ENCODE peak calls at places on chromosomes 4 and X, in five cellular contexts. Y, K, X, N and E are unnamed samples. For H3K27me3, the result is how much of the 10 kb centered on the place peaks cover.

GRCh38 chrX:106862972-106863688 is 40.0 kb downstream of the RIPPLY1 start:
- DNase-seq in Y (no peak), K (peak), X (no peak), N (peak), E (peak)

GRCh38 chr4:93066746-93067145 is 761.8 kb upstream of the ATOH1 start:
- DNase-seq in Y (no peak), K (no peak), X (no peak), N (no peak), E (no peak)

GRCh38 chr4:160675550-160675949 is 1488.2 kb downstream of the FSTL5 start:
- DNase-seq in Y (no peak), K (no peak), X (no peak), N (no peak), E (no peak)

GRCh38 chr4:153206534-153206933 is 2.3 kb downstream of the TRIM2 start:
- DNase-seq in Y (no peak), K (no peak), X (no peak), N (no peak), E (no peak)

GRCh38 chr4:84855774-84856173 is 110.7 kb downstream of the WDFY3 start:
- DNase-seq in Y (no peak), K (no peak), X (no peak), N (no peak), E (no peak)

GRCh38 chr4:66489783-66490452 is 819.6 kb upstream of the EPHA5 start:
- DNase-seq in Y (no peak), K (no peak), X (no peak), N (no peak), E (peak)

GRCh38 chrX:117701050-117701449 is 415.6 kb downstream of the KLHL13 start:
- DNase-seq in Y (no peak), K (no peak), X (no peak), N (no peak), E (no peak)

GRCh38 chr4:48290146-48290772 is 20.6 kb upstream of the TEC start:
- DNase-seq in Y (no peak), K (no peak), X (no peak), N (no peak), E (peak)

GRCh38 chr4:177322156-177322685 is 12.5 kb downstream of the NEIL3 start:
- DNase-seq in Y (no peak), K (no peak), X (no peak), N (no peak), E (no peak)

GRCh38 chr4:126738926-126739325 is 893.8 kb upstream of the INTU start:
- DNase-seq in Y (no peak), K (no peak), X (no peak), N (no peak), E (no peak)

GRCh38 chrX:102835504-102836146 is 101.4 kb upstream of the RAB40AL start:
- DNase-seq in Y (no peak), K (peak), X (no peak), N (no peak), E (peak)

GRCh38 chrX:100643943-100644587 is at the start of gene SRPX2:
- DNase-seq in Y (peak), K (no peak), X (no peak), N (no peak), E (peak)

GRCh38 chr4:48331577-48332340 is 9.6 kb upstream of the SLAIN2 start:
- DNase-seq in Y (no peak), K (no peak), X (no peak), N (no peak), E (peak)

GRCh38 chr4:34731045-34731444 is 1513.3 kb downstream of the ARAP2 start:
- DNase-seq in Y (no peak), K (no peak), X (no peak), N (no peak), E (peak)

GRCh38 chr4:123449780-123450179 is 53.2 kb downstream of the SPRY1 start:
- DNase-seq in Y (no peak), K (no peak), X (no peak), N (no peak), E (no peak)

GRCh38 chr4:70761276-70761816 is 39.6 kb downstream of the RUFY3 start:
- DNase-seq in Y (no peak), K (no peak), X (no peak), N (no peak), E (no peak)

GRCh38 chr4:151567056-151567455 is 158.1 kb downstream of the FHIP1A start:
- DNase-seq in Y (no peak), K (no peak), X (no peak), N (no peak), E (no peak)

GRCh38 chr4:108118505-108118904 is 50.2 kb downstream of the LEF1 start:
- DNase-seq in Y (no peak), K (peak), X (no peak), N (no peak), E (peak)

GRCh38 chrX:133847595-133847994 is 137.8 kb downstream of the GPC3 start:
- DNase-seq in Y (no peak), K (no peak), X (no peak), N (no peak), E (no peak)

DNA sequence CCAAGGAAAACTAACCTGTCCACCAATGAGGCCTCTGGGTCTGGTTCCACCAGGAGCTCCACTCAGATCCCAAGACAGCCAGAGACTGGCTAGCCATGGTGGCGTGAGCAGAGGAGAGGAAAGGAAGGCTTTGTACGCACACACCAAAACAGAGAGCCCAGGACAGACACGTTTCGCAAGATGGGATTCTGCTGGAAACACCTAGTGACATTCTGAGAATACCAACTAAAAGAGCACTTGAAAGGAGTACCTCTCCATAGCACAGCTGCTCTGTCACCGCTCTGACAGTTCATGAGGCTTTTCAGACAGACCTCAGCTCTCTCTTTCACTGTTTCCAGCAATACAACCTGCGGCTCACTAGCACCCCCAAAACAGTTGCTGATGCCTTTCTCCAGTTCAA is 105.0 kb downstream of the SH3KBP1 start:
- DNase-seq in Y (no peak), K (no peak), X (no peak), N (no peak), E (no peak)
- H3K4me3 ChIP-seq in Y (no peak), K (peak), X (no peak), N (no peak), E (no peak)

DNA sequence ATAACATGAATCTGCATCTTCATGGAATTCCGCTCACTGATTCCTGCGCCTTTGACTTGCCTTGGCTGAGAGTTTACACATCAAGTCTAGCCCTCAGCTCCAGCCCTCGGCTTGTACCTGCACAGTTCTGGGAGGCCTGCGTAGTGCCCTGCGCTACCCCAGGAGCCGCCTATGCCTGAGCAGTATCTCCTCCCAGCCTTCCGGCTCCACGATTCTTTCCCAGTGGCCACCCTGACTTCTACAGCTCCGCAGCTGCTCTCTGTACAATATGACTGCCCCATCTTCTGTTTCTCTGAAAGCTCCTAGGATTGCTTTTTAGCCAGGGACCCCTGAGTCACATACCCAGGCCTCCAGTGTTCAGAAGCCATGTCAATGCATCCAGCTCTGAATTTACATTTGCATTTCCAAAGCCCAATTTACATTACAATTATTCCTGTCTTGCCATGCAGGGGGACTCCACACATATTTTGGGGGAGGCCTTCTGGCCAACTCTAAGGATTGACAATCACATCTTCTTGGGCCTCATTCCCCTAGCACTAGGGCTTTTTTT is 135.5 kb downstream of the PJA1 start:
- DNase-seq in Y (no peak), K (no peak), X (no peak), N (no peak), E (no peak)
- H3K27me3 ChIP-seq in Y (under half), K (under half), X (under half), N (under half), E (under half)

GRCh38 chrX:24479924-24480722 is 15.0 kb downstream of the PDK3 start:
- DNase-seq in Y (peak), K (peak), X (no peak), N (peak), E (no peak)
- H3K4me3 ChIP-seq in Y (peak), K (peak), X (no peak), N (peak), E (no peak)

DNA sequence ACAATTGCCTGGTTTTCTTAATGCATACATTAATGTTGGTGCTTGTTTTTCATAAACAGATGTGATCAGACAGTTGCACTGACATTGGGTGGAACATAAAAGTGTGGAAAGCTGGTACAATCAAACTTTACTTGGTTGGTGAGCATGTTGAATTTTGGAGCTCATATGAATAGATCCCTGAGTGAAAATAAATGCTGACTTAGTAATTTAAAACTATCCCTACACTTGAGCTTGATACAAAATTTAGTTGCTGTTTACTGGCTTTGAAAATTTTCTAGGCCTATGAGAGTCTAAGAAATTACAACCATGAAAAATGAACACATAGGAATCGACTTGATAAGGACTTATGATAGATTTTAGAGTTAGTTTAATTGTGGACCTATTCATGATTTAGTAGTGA is 551.8 kb upstream of the PABPC4L start:
- DNase-seq in Y (no peak), K (no peak), X (no peak), N (no peak), E (no peak)
- H3K27me3 ChIP-seq in Y (under half), K (under half), X (under half), N (under half), E (under half)

DNA sequence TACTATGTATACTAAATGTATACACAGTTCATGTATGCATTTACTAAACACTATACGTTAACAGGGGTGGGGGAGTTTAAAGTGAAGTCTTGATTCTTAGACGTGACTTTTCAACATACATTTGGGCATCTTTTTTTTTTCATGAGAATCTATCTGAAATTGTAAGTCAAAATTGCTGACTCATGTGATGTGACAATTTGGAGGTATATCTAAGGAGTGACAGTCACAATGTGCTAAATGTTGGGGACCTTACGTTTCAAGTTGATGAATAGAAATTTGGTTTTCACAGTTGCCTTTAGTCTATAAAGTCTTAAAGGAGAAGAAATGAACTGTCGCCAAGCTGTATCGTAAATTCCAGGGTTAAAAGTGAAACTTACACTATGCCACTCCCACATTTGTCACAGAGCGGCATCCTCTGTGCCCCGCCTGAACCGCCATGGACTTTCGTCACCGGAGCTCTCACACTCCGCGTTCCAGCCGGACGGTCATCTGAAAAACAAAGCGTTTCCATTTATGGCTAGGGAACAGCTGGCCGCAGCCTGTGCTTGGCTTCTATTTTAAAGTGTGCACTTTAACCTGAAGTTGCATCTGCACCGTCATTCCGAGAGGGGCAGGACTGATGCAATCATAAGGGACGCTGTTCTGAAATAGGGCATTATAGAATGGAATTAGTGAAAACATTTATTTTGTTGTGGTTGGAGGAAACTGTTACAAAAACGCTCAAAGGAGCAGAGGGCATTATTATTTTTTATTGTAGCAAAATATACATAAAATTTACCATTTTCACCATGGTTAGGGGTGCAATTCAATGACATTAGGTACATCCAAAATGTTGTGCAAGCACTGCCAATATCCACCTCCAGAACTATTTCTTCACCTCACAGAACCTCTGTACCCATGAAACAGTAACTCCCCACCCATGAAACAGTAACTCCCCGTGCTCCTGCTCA is 30.9 kb downstream of the PDLIM3 start:
- DNase-seq in Y (peak), K (no peak), X (peak), N (peak), E (no peak)
- H3K4me3 ChIP-seq in Y (no peak), K (no peak), X (no peak), N (no peak), E (no peak)